ENCODE peak calls at places on chromosomes 7 and 10, in five cellular contexts. O, I, X, U and Z are unnamed samples.

GRCh38 chr10:69800665-69801064 is 1.0 kb upstream of the COL13A1 start:
- DNase-seq in O (no peak), I (no peak), X (no peak), U (no peak), Z (no peak)

GRCh38 chr7:157151626-157152339 is 13.1 kb downstream of the UBE3C start:
- DNase-seq in O (no peak), I (no peak), X (no peak), U (no peak), Z (no peak)

GRCh38 chr7:38916396-38916795 is 7.4 kb upstream of the VPS41 start:
- DNase-seq in O (no peak), I (no peak), X (no peak), U (no peak), Z (no peak)

GRCh38 chr7:25009271-25009670 is 29.3 kb upstream of the OSBPL3 start:
- DNase-seq in O (no peak), I (peak; percentile 95), X (peak; percentile 86), U (peak; percentile 96), Z (peak; percentile 90)

GRCh38 chr10:28875535-28876208 is 198.4 kb downstream of the BAMBI start:
- DNase-seq in O (peak; percentile 88), I (no peak), X (peak; percentile 71), U (no peak), Z (no peak)

GRCh38 chr7:26499316-26499897 is 207.7 kb downstream of the SNX10 start:
- DNase-seq in O (no peak), I (no peak), X (no peak), U (no peak), Z (no peak)

GRCh38 chr10:68813554-68813953 is 13.8 kb upstream of the STOX1 start:
- DNase-seq in O (no peak), I (no peak), X (no peak), U (no peak), Z (no peak)

GRCh38 chr7:130942211-130942964 is 208.4 kb upstream of the KLF14 start:
- DNase-seq in O (no peak), I (peak; percentile 81), X (peak; percentile 75), U (peak; percentile 37), Z (peak; percentile 85)

GRCh38 chr7:136278057-136278456 is 300.9 kb upstream of the MTPN start:
- DNase-seq in O (no peak), I (no peak), X (no peak), U (no peak), Z (no peak)

GRCh38 chr10:73597346-73597745 is 6.2 kb upstream of the USP54 start:
- DNase-seq in O (no peak), I (peak; percentile 5), X (peak; percentile 46), U (no peak), Z (peak; percentile 50)

GRCh38 chr10:44989621-44990301 is 11.0 kb upstream of the ZNF22 start:
- DNase-seq in O (no peak), I (no peak), X (no peak), U (no peak), Z (no peak)

DNA sequence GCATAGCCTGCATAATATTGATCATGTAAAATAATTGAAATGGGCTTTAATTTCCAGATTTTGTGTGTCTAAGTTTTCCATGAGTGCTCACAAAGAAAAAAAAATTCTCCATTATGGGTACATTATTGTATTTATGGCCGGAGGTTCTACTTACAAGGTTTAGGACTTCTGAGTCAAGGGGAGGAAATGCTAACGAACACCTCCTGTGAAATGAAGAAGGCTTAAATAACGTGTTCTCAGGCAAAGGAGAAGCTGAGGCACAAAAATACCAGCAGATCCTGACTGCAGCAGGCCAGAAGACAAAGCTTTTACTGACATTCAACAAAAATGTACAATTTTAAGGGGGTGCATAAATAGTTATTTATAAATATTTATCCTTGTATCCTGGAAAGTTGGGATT is 114.1 kb downstream of the RNF133 start:
- DNase-seq in O (no peak), I (no peak), X (no peak), U (no peak), Z (no peak)
- H3K4me3 ChIP-seq in O (no peak overlapping the region), I (no peak overlapping the region), X (no peak overlapping the region), U (no peak overlapping the region), Z (no peak overlapping the region)

GRCh38 chr10:24515481-24515880 is 208.2 kb downstream of the ARHGAP21 start:
- DNase-seq in O (no peak), I (no peak), X (no peak), U (no peak), Z (no peak)

GRCh38 chr10:24518411-24518810 is 205.3 kb downstream of the ARHGAP21 start:
- DNase-seq in O (no peak), I (peak; percentile 12), X (no peak), U (no peak), Z (no peak)

GRCh38 chr10:24518981-24519597 is 204.6 kb downstream of the ARHGAP21 start:
- DNase-seq in O (peak; percentile 87), I (peak; percentile 67), X (peak; percentile 51), U (peak; percentile 79), Z (peak; percentile 63)

GRCh38 chr10:24513155-24513554 is 210.5 kb downstream of the ARHGAP21 start:
- DNase-seq in O (peak; percentile 73), I (peak; percentile 54), X (peak; percentile 49), U (peak; percentile 37), Z (peak; percentile 38)
- TF ChIP-seq CTCF in O (peak; percentile 72), I (peak; percentile 65), X (peak; percentile 50), U (peak; percentile 43), Z (peak; percentile 53)

DNA sequence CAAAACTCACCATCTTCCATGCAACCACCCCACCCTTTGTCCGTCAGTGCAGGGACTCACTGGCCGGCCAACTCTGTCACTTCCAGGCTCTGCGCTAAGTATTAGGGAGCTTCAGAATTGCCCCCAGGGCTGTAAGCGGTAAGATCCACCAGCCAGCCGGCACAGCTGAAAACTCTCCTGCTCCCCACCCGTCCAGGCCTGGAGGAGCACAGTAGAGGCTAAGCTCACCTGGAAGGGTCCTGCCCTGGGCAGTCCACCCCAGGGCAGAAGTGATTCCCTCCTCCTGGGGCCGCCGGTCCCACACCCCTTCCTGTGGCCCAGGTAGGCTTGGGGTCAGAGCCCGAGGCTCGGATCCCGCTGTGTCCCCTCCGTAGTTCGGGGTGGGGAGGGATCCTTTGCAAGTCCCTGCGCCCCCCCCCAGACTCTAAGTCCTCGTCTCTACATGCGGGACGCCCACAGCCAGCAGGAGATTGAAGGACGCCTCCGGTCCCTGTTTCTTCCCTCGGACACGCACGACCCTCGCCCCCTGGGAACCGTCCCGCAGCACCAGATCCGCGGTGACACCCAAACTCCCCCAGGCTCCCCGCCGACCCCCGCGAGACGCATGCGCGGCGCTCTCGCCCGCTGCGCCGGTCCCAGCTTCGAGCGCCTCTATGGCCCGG is 138.9 kb downstream of the ARHGAP22 start:
- DNase-seq in O (peak; percentile 62), I (no peak), X (no peak), U (no peak), Z (peak; percentile 35)
- H3K4me3 ChIP-seq in O (no peak overlapping the region), I (no peak overlapping the region), X (no peak overlapping the region), U (no peak overlapping the region), Z (peak overlapping the region; percentile 55)

GRCh38 chr7:150368098-150368883 is at the start of gene REPIN1:
- DNase-seq in O (peak; percentile 95), I (peak; percentile 87), X (peak; percentile 78), U (peak; percentile 73), Z (peak; percentile 65)
- TF ChIP-seq CTCF in O (no peak), I (no peak), X (no peak), U (no peak), Z (no peak)

DNA sequence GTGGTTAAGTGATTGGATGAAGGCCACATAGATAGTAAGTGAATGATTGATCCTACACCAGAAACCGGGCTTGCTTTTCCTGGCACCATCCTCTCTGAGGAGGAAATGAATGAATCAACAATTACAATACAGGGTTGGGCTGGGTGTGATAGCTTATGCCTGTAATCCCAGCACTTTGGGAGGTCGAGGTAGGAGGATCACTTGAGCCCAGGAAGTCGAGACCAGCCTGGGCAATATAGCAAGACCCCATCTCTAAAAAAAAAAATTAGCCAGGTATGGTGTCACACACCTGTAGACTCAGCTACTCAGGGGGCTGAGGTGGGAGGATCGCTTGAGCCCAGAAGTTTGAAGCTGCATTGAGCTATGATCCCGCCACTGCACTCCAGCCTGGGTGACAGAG is 111.5 kb downstream of the COL26A1 start:
- DNase-seq in O (no peak), I (no peak), X (no peak), U (no peak), Z (no peak)
- H3K4me3 ChIP-seq in O (no peak overlapping the region), I (no peak overlapping the region), X (no peak overlapping the region), U (no peak overlapping the region), Z (no peak overlapping the region)

GRCh38 chr7:70042533-70042932 is 444.3 kb downstream of the AUTS2 start:
- DNase-seq in O (no peak), I (peak; percentile 75), X (peak; percentile 52), U (peak; percentile 47), Z (peak; percentile 3)
- TF ChIP-seq CTCF in O (peak; percentile 13), I (peak; percentile 40), X (peak; percentile 29), U (peak; percentile 24), Z (peak; percentile 19)

GRCh38 chr7:139730746-139731612 is 46.8 kb downstream of the HIPK2 start:
- DNase-seq in O (peak; percentile 23), I (peak; percentile 90), X (peak; percentile 86), U (peak; percentile 86), Z (no peak)

GRCh38 chr7:139732471-139733167 is 45.2 kb downstream of the HIPK2 start:
- DNase-seq in O (peak; percentile 13), I (no peak), X (no peak), U (no peak), Z (no peak)

GRCh38 chr7:139734395-139734794 is 43.4 kb downstream of the HIPK2 start:
- DNase-seq in O (peak; percentile 10), I (peak; percentile 100), X (peak; percentile 99), U (peak; percentile 96), Z (peak; percentile 84)

GRCh38 chr7:139733751-139734150 is 44.0 kb downstream of the HIPK2 start:
- DNase-seq in O (peak; percentile 15), I (peak; percentile 28), X (no peak), U (no peak), Z (peak; percentile 44)

GRCh38 chr7:139731802-139732470 is 45.9 kb downstream of the HIPK2 start:
- DNase-seq in O (peak; percentile 41), I (peak; percentile 96), X (peak; percentile 91), U (peak; percentile 91), Z (peak; percentile 95)
- H3K4me3 ChIP-seq in O (no peak overlapping the region), I (no peak overlapping the region), X (no peak overlapping the region), U (no peak overlapping the region), Z (peak overlapping the region; percentile 2)

DNA sequence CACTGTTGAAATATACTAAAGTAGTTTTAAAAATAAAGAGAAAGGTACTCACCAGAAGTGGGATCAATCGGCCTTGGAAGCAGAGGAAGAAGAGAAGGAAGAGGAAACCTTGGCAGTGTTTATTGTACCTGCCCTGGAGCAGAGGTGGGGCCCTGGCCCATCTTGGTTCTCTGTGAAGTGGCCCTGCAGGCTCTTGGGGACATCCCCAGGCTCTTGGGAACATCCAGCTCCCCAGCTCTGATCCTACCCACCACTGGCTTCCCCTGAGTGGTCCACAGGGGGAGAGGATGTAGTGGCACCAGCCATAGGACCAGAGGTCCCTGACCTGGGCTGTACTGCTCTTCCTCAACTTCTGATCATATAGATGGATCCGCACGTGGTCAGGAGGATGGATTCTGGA is 22.3 kb upstream of the RET start:
- DNase-seq in O (no peak), I (no peak), X (no peak), U (no peak), Z (no peak)
- TF ChIP-seq CTCF in O (no peak), I (no peak), X (no peak), U (no peak), Z (no peak)

GRCh38 chr10:11743461-11744338 is 1.5 kb downstream of the ECHDC3 start:
- DNase-seq in O (no peak), I (no peak), X (no peak), U (no peak), Z (no peak)
- H3K4me3 ChIP-seq in O (no peak overlapping the region), I (peak overlapping the region; percentile 62), X (no peak overlapping the region), U (no peak overlapping the region), Z (no peak overlapping the region)

GRCh38 chr7:51067757-51068156 is 248.9 kb downstream of the COBL start:
- DNase-seq in O (peak; percentile 92), I (peak; percentile 80), X (peak; percentile 84), U (peak; percentile 86), Z (peak; percentile 73)
- TF ChIP-seq CTCF in O (peak; percentile 93), I (peak; percentile 81), X (peak; percentile 81), U (peak; percentile 79), Z (peak; percentile 73)